ENCODE peak calls at places on chromosomes 4 and X, in five cellular contexts. One of them, this sample, is unnamed.

GRCh38 chrX:122816288-122816687 is 367.8 kb upstream of the GRIA3 start:
- DNase-seq in CD4-positive, CD25-positive, alpha-beta regulatory T cell: no peak
- DNase-seq in EH: no peak
- DNase-seq in AG08395: no peak
- DNase-seq in naive thymus-derived CD8-positive, alpha-beta T cell: no peak
- DNase-seq in this sample: no peak

GRCh38 chr4:70892086-70892769 is 9.9 kb upstream of the MOB1B start:
- DNase-seq in CD4-positive, CD25-positive, alpha-beta regulatory T cell: no peak
- DNase-seq in EH: no peak
- DNase-seq in AG08395: no peak
- DNase-seq in naive thymus-derived CD8-positive, alpha-beta T cell: no peak
- DNase-seq in this sample: no peak

GRCh38 chr4:121199742-121200561 is 35.8 kb upstream of the TNIP3 start:
- DNase-seq in CD4-positive, CD25-positive, alpha-beta regulatory T cell: no peak
- DNase-seq in EH: no peak
- DNase-seq in AG08395: no peak
- DNase-seq in naive thymus-derived CD8-positive, alpha-beta T cell: no peak
- DNase-seq in this sample: no peak

GRCh38 chr4:52199574-52200338 is 148.7 kb downstream of the SPATA18 start:
- DNase-seq in CD4-positive, CD25-positive, alpha-beta regulatory T cell: no peak
- DNase-seq in EH: peak; percentile 61
- DNase-seq in AG08395: peak; percentile 79
- DNase-seq in naive thymus-derived CD8-positive, alpha-beta T cell: no peak
- DNase-seq in this sample: peak; percentile 4

GRCh38 chrX:70175338-70175737 is 1.9 kb upstream of the DGAT2L6 start:
- DNase-seq in CD4-positive, CD25-positive, alpha-beta regulatory T cell: no peak
- DNase-seq in EH: no peak
- DNase-seq in AG08395: no peak
- DNase-seq in naive thymus-derived CD8-positive, alpha-beta T cell: no peak
- DNase-seq in this sample: no peak

GRCh38 chr4:175070444-175070843 is 152.3 kb downstream of the ADAM29 start:
- DNase-seq in CD4-positive, CD25-positive, alpha-beta regulatory T cell: no peak
- DNase-seq in EH: no peak
- DNase-seq in AG08395: no peak
- DNase-seq in naive thymus-derived CD8-positive, alpha-beta T cell: no peak
- DNase-seq in this sample: no peak

GRCh38 chr4:1214101-1215095 is 34.5 kb downstream of the CTBP1 start:
- DNase-seq in CD4-positive, CD25-positive, alpha-beta regulatory T cell: no peak
- DNase-seq in EH: no peak
- DNase-seq in AG08395: no peak
- DNase-seq in naive thymus-derived CD8-positive, alpha-beta T cell: no peak
- DNase-seq in this sample: no peak

GRCh38 chr4:101418055-101418454 is 70.7 kb upstream of the PPP3CA start:
- DNase-seq in CD4-positive, CD25-positive, alpha-beta regulatory T cell: peak; percentile 9
- DNase-seq in EH: no peak
- DNase-seq in AG08395: no peak
- DNase-seq in naive thymus-derived CD8-positive, alpha-beta T cell: peak; percentile 80
- DNase-seq in this sample: no peak

GRCh38 chr4:58138786-58139185 is 1028.6 kb upstream of the IGFBP7 start:
- DNase-seq in CD4-positive, CD25-positive, alpha-beta regulatory T cell: no peak
- DNase-seq in EH: no peak
- DNase-seq in AG08395: no peak
- DNase-seq in naive thymus-derived CD8-positive, alpha-beta T cell: no peak
- DNase-seq in this sample: no peak

GRCh38 chrX:129655547-129656248 is 942 bp upstream of the APLN start:
- DNase-seq in CD4-positive, CD25-positive, alpha-beta regulatory T cell: no peak
- DNase-seq in EH: peak; percentile 23
- DNase-seq in AG08395: no peak
- DNase-seq in naive thymus-derived CD8-positive, alpha-beta T cell: no peak
- DNase-seq in this sample: no peak

GRCh38 chr4:14871676-14872430 is 130.4 kb upstream of the CPEB2 start:
- DNase-seq in CD4-positive, CD25-positive, alpha-beta regulatory T cell: peak; percentile 13
- DNase-seq in EH: peak; percentile 19
- DNase-seq in AG08395: peak; percentile 9
- DNase-seq in naive thymus-derived CD8-positive, alpha-beta T cell: peak; percentile 65
- DNase-seq in this sample: no peak

GRCh38 chr4:170610464-170610863 is 520.7 kb upstream of the AADAT start:
- DNase-seq in CD4-positive, CD25-positive, alpha-beta regulatory T cell: no peak
- DNase-seq in EH: peak; percentile 16
- DNase-seq in AG08395: no peak
- DNase-seq in naive thymus-derived CD8-positive, alpha-beta T cell: no peak
- DNase-seq in this sample: no peak

GRCh38 chr4:38273369-38273768 is 313.2 kb downstream of the PTTG2 start:
- DNase-seq in CD4-positive, CD25-positive, alpha-beta regulatory T cell: no peak
- DNase-seq in EH: no peak
- DNase-seq in AG08395: no peak
- DNase-seq in naive thymus-derived CD8-positive, alpha-beta T cell: no peak
- DNase-seq in this sample: no peak

GRCh38 chrX:22134681-22135080 is 102.6 kb downstream of the PHEX start:
- DNase-seq in CD4-positive, CD25-positive, alpha-beta regulatory T cell: no peak
- DNase-seq in EH: peak; percentile 77
- DNase-seq in AG08395: peak; percentile 45
- DNase-seq in naive thymus-derived CD8-positive, alpha-beta T cell: no peak
- DNase-seq in this sample: peak; percentile 37

GRCh38 chr4:55920571-55920970 is 28.2 kb upstream of the CEP135 start:
- DNase-seq in CD4-positive, CD25-positive, alpha-beta regulatory T cell: no peak
- DNase-seq in EH: peak; percentile 26
- DNase-seq in AG08395: peak; percentile 22
- DNase-seq in naive thymus-derived CD8-positive, alpha-beta T cell: no peak
- DNase-seq in this sample: no peak

GRCh38 chr4:184347251-184348239 is 126.8 kb downstream of the IRF2 start:
- DNase-seq in CD4-positive, CD25-positive, alpha-beta regulatory T cell: no peak
- DNase-seq in EH: peak; percentile 34
- DNase-seq in AG08395: peak; percentile 21
- DNase-seq in naive thymus-derived CD8-positive, alpha-beta T cell: no peak
- DNase-seq in this sample: no peak

GRCh38 chr4:185931375-185931774 is 119.4 kb upstream of the SORBS2 start:
- DNase-seq in CD4-positive, CD25-positive, alpha-beta regulatory T cell: no peak
- DNase-seq in EH: no peak
- DNase-seq in AG08395: no peak
- DNase-seq in naive thymus-derived CD8-positive, alpha-beta T cell: no peak
- DNase-seq in this sample: no peak

GRCh38 chr4:1249731-1250526 is 999 bp upstream of the CTBP1 start:
- DNase-seq in CD4-positive, CD25-positive, alpha-beta regulatory T cell: peak; percentile 43
- DNase-seq in EH: peak; percentile 30
- DNase-seq in AG08395: peak; percentile 65
- DNase-seq in naive thymus-derived CD8-positive, alpha-beta T cell: no peak
- DNase-seq in this sample: no peak

GRCh38 chr4:143091862-143092261 is 92.9 kb upstream of the USP38 start:
- DNase-seq in CD4-positive, CD25-positive, alpha-beta regulatory T cell: no peak
- DNase-seq in EH: no peak
- DNase-seq in AG08395: no peak
- DNase-seq in naive thymus-derived CD8-positive, alpha-beta T cell: no peak
- DNase-seq in this sample: no peak

GRCh38 chr4:112213850-112214249 is 17.7 kb upstream of the AP1AR start:
- DNase-seq in CD4-positive, CD25-positive, alpha-beta regulatory T cell: no peak
- DNase-seq in EH: peak; percentile 85
- DNase-seq in AG08395: peak; percentile 56
- DNase-seq in naive thymus-derived CD8-positive, alpha-beta T cell: no peak
- DNase-seq in this sample: peak; percentile 69

GRCh38 chr4:54683616-54684346 is 26.0 kb downstream of the KIT start:
- DNase-seq in CD4-positive, CD25-positive, alpha-beta regulatory T cell: no peak
- DNase-seq in EH: peak; percentile 25
- DNase-seq in AG08395: peak; percentile 30
- DNase-seq in naive thymus-derived CD8-positive, alpha-beta T cell: no peak
- DNase-seq in this sample: no peak

GRCh38 chrX:859329-859728 is 228.7 kb downstream of the SHOX start:
- DNase-seq in CD4-positive, CD25-positive, alpha-beta regulatory T cell: no peak
- DNase-seq in EH: no peak
- DNase-seq in AG08395: no peak
- DNase-seq in naive thymus-derived CD8-positive, alpha-beta T cell: no peak
- DNase-seq in this sample: no peak

GRCh38 chr4:20341121-20341758 is 89.5 kb downstream of the SLIT2 start:
- DNase-seq in CD4-positive, CD25-positive, alpha-beta regulatory T cell: no peak
- DNase-seq in EH: no peak
- DNase-seq in AG08395: no peak
- DNase-seq in naive thymus-derived CD8-positive, alpha-beta T cell: no peak
- DNase-seq in this sample: no peak

GRCh38 chrX:40975951-40976350 is 109.3 kb upstream of the USP9X start:
- DNase-seq in CD4-positive, CD25-positive, alpha-beta regulatory T cell: no peak
- DNase-seq in EH: no peak
- DNase-seq in AG08395: no peak
- DNase-seq in naive thymus-derived CD8-positive, alpha-beta T cell: no peak
- DNase-seq in this sample: no peak

GRCh38 chr4:1043162-1043561 is 31.7 kb downstream of the FGFRL1 start:
- DNase-seq in CD4-positive, CD25-positive, alpha-beta regulatory T cell: no peak
- DNase-seq in EH: no peak
- DNase-seq in AG08395: no peak
- DNase-seq in naive thymus-derived CD8-positive, alpha-beta T cell: peak; percentile 28
- DNase-seq in this sample: no peak

GRCh38 chrX:13208281-13208935 is 111.4 kb downstream of the ATXN3L start:
- DNase-seq in CD4-positive, CD25-positive, alpha-beta regulatory T cell: no peak
- DNase-seq in EH: no peak
- DNase-seq in AG08395: no peak
- DNase-seq in naive thymus-derived CD8-positive, alpha-beta T cell: no peak
- DNase-seq in this sample: no peak